ENCODE peak calls at places on chromosomes 2 and 18, in nine cellular contexts. Q, R, P, Z, S, B, F, A and G are unnamed samples.

GRCh38 chr2:198441246-198441645 is 636.9 kb downstream of the PLCL1 start:
- DNase-seq in P (no peak), S (no peak), B (no peak), R (no peak), F (no peak), Z (no peak), Q (no peak), A (no peak), G (peak)

GRCh38 chr2:165793161-165793778 is 777 bp downstream of the GALNT3 start:
- DNase-seq in F (no peak), S (no peak), Z (no peak), R (no peak), A (no peak), P (peak), B (no peak), Q (no peak), G (peak)

GRCh38 chr2:19575618-19576017 is 217.2 kb upstream of the OSR1 start:
- DNase-seq in P (no peak), B (no peak), A (no peak), F (no peak), Z (no peak), R (no peak), S (no peak), Q (no peak), G (no peak)

GRCh38 chr2:206558492-206558891 is 83.8 kb upstream of the FAM237A start:
- DNase-seq in Q (no peak), Z (no peak), F (no peak), B (no peak), S (no peak), A (no peak), R (no peak), P (no peak), G (no peak)

GRCh38 chr18:76819411-76820136 is 2.8 kb upstream of the ZNF236 start:
- DNase-seq in P (no peak), F (peak), Q (no peak), Z (no peak), B (no peak), A (no peak), R (no peak), S (no peak), G (no peak)

GRCh38 chr2:88613921-88614320 is 13.3 kb downstream of the EIF2AK3 start:
- DNase-seq in R (no peak), F (no peak), B (no peak), Z (no peak), Q (no peak), P (no peak), A (no peak), S (no peak), G (no peak)

GRCh38 chr2:152284398-152284797 is 50.6 kb upstream of the FMNL2 start:
- DNase-seq in P (no peak), Z (no peak), S (no peak), A (no peak), B (no peak), R (peak), Q (no peak), F (no peak), G (no peak)

GRCh38 chr2:239735131-239735828 is 289.9 kb downstream of the NDUFA10 start:
- DNase-seq in B (no peak), S (no peak), A (no peak), Z (no peak), R (no peak), P (no peak), Q (no peak), F (no peak), G (no peak)

GRCh38 chr18:29184654-29185053 is 1007.7 kb upstream of the CDH2 start:
- DNase-seq in Q (no peak), R (no peak), Z (no peak), S (no peak), A (no peak), P (no peak), F (no peak), B (no peak), G (no peak)

GRCh38 chr2:239188536-239188935 is 212.3 kb downstream of the HDAC4 start:
- DNase-seq in B (no peak), F (peak), R (no peak), Q (no peak), Z (no peak), A (no peak), S (no peak), P (no peak), G (no peak)

GRCh38 chr2:44135771-44136170 is 32.9 kb upstream of the PPM1B start:
- DNase-seq in P (no peak), R (no peak), F (no peak), A (no peak), Z (no peak), B (no peak), S (peak), Q (no peak), G (peak)

GRCh38 chr2:144354953-144355352 is 165.0 kb downstream of the ZEB2 start:
- DNase-seq in B (no peak), F (no peak), Q (no peak), Z (no peak), A (no peak), P (no peak), R (no peak), S (no peak), G (no peak)

GRCh38 chr18:3995476-3996102 is 459.5 kb downstream of the DLGAP1 start:
- DNase-seq in F (no peak), Z (peak), B (peak), Q (peak), A (peak), R (peak), S (no peak), P (peak), G (peak)

GRCh38 chr2:224039770-224040088 is 643 bp upstream of the SERPINE2 start:
- DNase-seq in R (no peak), F (no peak), A (no peak), P (no peak), S (no peak), B (no peak), Z (no peak), Q (no peak), G (no peak)

GRCh38 chr2:175855794-175856453 is 146.1 kb downstream of the LNPK start:
- DNase-seq in A (no peak), F (no peak), Z (no peak), S (no peak), B (no peak), P (no peak), R (peak), Q (no peak), G (peak)

GRCh38 chr2:53672881-53673522 is 94.6 kb upstream of the CHAC2 start:
- DNase-seq in P (no peak), F (no peak), R (no peak), Z (no peak), S (peak), Q (no peak), B (no peak), A (no peak), G (no peak)

GRCh38 chr2:62208758-62209114 is 12.8 kb downstream of the B3GNT2 start:
- DNase-seq in Q (no peak), B (peak), S (no peak), F (no peak), R (no peak), P (no peak), Z (no peak), A (no peak), G (no peak)

GRCh38 chr2:217653240-217653639 is 349.6 kb downstream of the TNS1 start:
- DNase-seq in Z (no peak), R (no peak), Q (no peak), F (peak), B (no peak), S (peak), P (peak), A (no peak), G (peak)

GRCh38 chr18:37176307-37176934 is 347.5 kb downstream of the KIAA1328 start:
- DNase-seq in S (no peak), Q (no peak), B (no peak), A (peak), R (no peak), P (no peak), Z (no peak), F (no peak), G (no peak)

GRCh38 chr2:26840937-26841610 is 6.9 kb upstream of the DPYSL5 start:
- DNase-seq in P (peak), B (no peak), F (no peak), A (no peak), Z (no peak), Q (no peak), R (no peak), S (no peak), G (no peak)

GRCh38 chr2:213934560-213934959 is 476.3 kb upstream of the VWC2L start:
- DNase-seq in B (no peak), F (no peak), A (no peak), S (no peak), P (peak), R (no peak), Z (no peak), Q (no peak), G (peak)

GRCh38 chr2:54944724-54945326 is 105.4 kb downstream of the RTN4 start:
- DNase-seq in Q (no peak), Z (no peak), B (no peak), S (no peak), R (no peak), P (no peak), A (no peak), F (peak), G (no peak)